ENCODE peak calls at places on chromosomes 3 and 15, in eight cellular contexts. Z is midbrain; Y is lower leg skin; J is DMS53; K is T-helper 17 cell; C is LoVo; E is GM23248; T is natural killer cell treated with Interleukin-12 subunit alpha and Interleukin-12 subunit beta and Interleukin-15 and Interleukin-18, amount 100 ng/mL, for 72 hours. A is an unnamed sample.

GRCh38 chr3:41434781-41435180 is 235.5 kb downstream of the CTNNB1 start:
- DNase-seq in E (peak), C (no peak), Z (no peak), Y (no peak), J (no peak), K (no peak), T (no peak), A (no peak)

GRCh38 chr15:66943456-66944095 is 121.8 kb upstream of the SMAD3 start:
- DNase-seq in J (peak), K (no peak), E (no peak), C (no peak), Z (no peak), Y (no peak), T (no peak), A (peak)

GRCh38 chr15:40984963-40985362 is 31.7 kb downstream of the CHAC1 start:
- DNase-seq in J (no peak), C (no peak), Z (no peak), Y (no peak), E (peak), K (no peak), T (no peak), A (no peak)

GRCh38 chr3:56101576-56101975 is 366.7 kb downstream of the ERC2 start:
- DNase-seq in T (no peak), Y (no peak), J (no peak), Z (no peak), E (no peak), K (no peak), C (no peak), A (no peak)

GRCh38 chr3:184338538-184338945 is 1.1 kb downstream of the FAM131A start:
- DNase-seq in J (no peak), K (no peak), T (no peak), C (no peak), E (peak), Y (no peak), Z (peak), A (peak)

GRCh38 chr3:184233127-184233843 is 3.9 kb downstream of the VWA5B2 start:
- DNase-seq in K (no peak), Z (no peak), Y (no peak), E (no peak), J (no peak), C (no peak), T (no peak), A (no peak)

GRCh38 chr3:45929042-45929679 is 14.1 kb upstream of the CXCR6 start:
- DNase-seq in E (peak), T (peak), K (peak), Z (peak), J (peak), C (no peak), Y (no peak), A (no peak)

GRCh38 chr3:133452603-133453313 is 52.9 kb downstream of the BFSP2 start:
- DNase-seq in Y (no peak), E (peak), J (no peak), T (no peak), C (no peak), K (no peak), Z (no peak), A (no peak)

GRCh38 chr15:64127521-64128275 is 23.8 kb upstream of the SNX22 start:
- DNase-seq in T (no peak), Z (no peak), K (no peak), E (no peak), J (no peak), Y (no peak), C (no peak), A (no peak)

GRCh38 chr3:101976473-101976872 is 127.2 kb downstream of the NFKBIZ start:
- DNase-seq in E (no peak), Y (no peak), C (no peak), T (no peak), J (no peak), K (no peak), Z (no peak), A (no peak)

GRCh38 chr15:35288580-35288979 is 203.5 kb upstream of the NANOGP8 start:
- DNase-seq in Y (no peak), Z (no peak), J (no peak), K (no peak), C (no peak), T (no peak), E (no peak), A (no peak)

GRCh38 chr3:159919873-159920272 is 68.8 kb upstream of the IL12A start:
- DNase-seq in K (no peak), J (peak), Y (no peak), E (peak), C (no peak), T (no peak), Z (no peak), A (no peak)

GRCh38 chr3:33883538-33884203 is 85.2 kb downstream of the PDCD6IP start:
- DNase-seq in J (peak), C (peak), Y (no peak), E (peak), Z (peak), K (no peak), T (no peak), A (peak)

GRCh38 chr3:190840146-190840545 is 22.3 kb downstream of the GMNC start:
- DNase-seq in C (peak), Z (no peak), J (no peak), T (no peak), Y (no peak), K (no peak), E (peak), A (no peak)

GRCh38 chr3:15601399-15602145 is at the start of the genes BTD and HACL1:
- DNase-seq in C (peak), J (no peak), K (peak), T (peak), E (peak), Z (no peak), Y (peak), A (no peak)

GRCh38 chr3:129525341-129525968 is 3.0 kb upstream of the RHO start:
- DNase-seq in Y (no peak), E (peak), Z (no peak), T (no peak), C (no peak), K (no peak), J (no peak), A (no peak)

GRCh38 chr3:46700772-46701171 is 420 bp upstream of the TMIE start:
- DNase-seq in Z (peak), J (peak), T (no peak), K (no peak), Y (no peak), C (no peak), E (no peak), A (peak)

GRCh38 chr3:174439621-174440349 is 419.3 kb upstream of the NAALADL2 start:
- DNase-seq in K (no peak), J (peak), Z (no peak), E (peak), C (peak), Y (peak), T (no peak), A (peak)

GRCh38 chr3:108208831-108209230 is 13.4 kb downstream of the IFT57 start:
- DNase-seq in Y (no peak), E (no peak), T (no peak), J (peak), Z (no peak), K (no peak), C (no peak), A (no peak)

GRCh38 chr15:59296181-59296617 is 76.5 kb downstream of the MYO1E start:
- DNase-seq in C (no peak), T (no peak), K (no peak), E (peak), Y (no peak), J (no peak), Z (no peak), A (no peak)

GRCh38 chr3:127747751-127748521 is 74.4 kb downstream of the MGLL start:
- DNase-seq in J (peak), Y (peak), T (no peak), Z (no peak), C (peak), E (peak), K (no peak), A (peak)

GRCh38 chr15:68984589-68984988 is 29.9 kb upstream of the NOX5 start:
- DNase-seq in J (no peak), Y (no peak), Z (no peak), T (no peak), C (no peak), E (peak), K (no peak), A (no peak)

GRCh38 chr3:168976969-168977368 is 686.5 kb downstream of the MECOM start:
- DNase-seq in Z (no peak), E (no peak), J (no peak), Y (no peak), K (no peak), T (no peak), C (no peak), A (no peak)

GRCh38 chr3:38655708-38656300 is 6.3 kb upstream of the SCN5A start:
- DNase-seq in K (no peak), C (peak), Y (no peak), J (peak), T (no peak), E (peak), Z (peak), A (peak)

GRCh38 chr3:150240891-150241290 is 167.2 kb upstream of the TSC22D2 start:
- DNase-seq in Y (no peak), J (no peak), K (no peak), Z (no peak), T (no peak), E (no peak), C (no peak), A (no peak)

A was measured in NCI-H1092.